ENCODE peak calls at places on chromosomes 2 and 18, in nine cellular contexts. S, R, Y, J, X, E, C, N and A are unnamed samples.
A peak's percentile ranks its signal among the peaks of the same experiment; 100 is the strongest.

GRCh38 chr2:238504181-238504711 is 77.5 kb downstream of the ASB1 start:
- DNase-seq in S (peak; percentile 31), R (no peak), Y (no peak), J (no peak), X (no peak), E (no peak), C (no peak), N (no peak), A (no peak)

GRCh38 chr18:70491734-70492348 is 203.0 kb downstream of the SOCS6 start:
- DNase-seq in S (no peak), R (peak; percentile 69), Y (peak; percentile 41), J (peak; percentile 86), X (peak; percentile 72), E (peak; percentile 58), C (peak; percentile 47), N (no peak), A (peak; percentile 15)

GRCh38 chr18:14085770-14086458 is 46.3 kb downstream of the ZNF519 start:
- DNase-seq in S (no peak), R (no peak), Y (no peak), J (no peak), X (no peak), E (no peak), C (no peak), N (no peak), A (no peak)

GRCh38 chr18:45657357-45658335 is 42.4 kb downstream of the SLC14A2 start:
- DNase-seq in S (no peak), R (no peak), Y (peak; percentile 65), J (no peak), X (no peak), E (peak; percentile 14), C (no peak), N (no peak), A (no peak)

GRCh38 chr2:181904022-181904632 is 12.6 kb downstream of the ITPRID2 start:
- DNase-seq in S (no peak), R (no peak), Y (no peak), J (no peak), X (no peak), E (peak; percentile 71), C (peak; percentile 39), N (no peak), A (peak; percentile 34)

GRCh38 chr2:239463541-239464165 is 62.8 kb upstream of the HDAC4 start:
- DNase-seq in S (no peak), R (no peak), Y (no peak), J (no peak), X (peak; percentile 5), E (no peak), C (no peak), N (no peak), A (no peak)

GRCh38 chr2:212538156-212539144 is at the start of gene ERBB4:
- DNase-seq in S (peak; percentile 58), R (peak; percentile 27), Y (no peak), J (no peak), X (no peak), E (no peak), C (peak; percentile 18), N (peak; percentile 66), A (no peak)

GRCh38 chr2:1685957-1686783 is 58.1 kb downstream of the PXDN start:
- DNase-seq in S (no peak), R (no peak), Y (no peak), J (peak; percentile 7), X (no peak), E (peak; percentile 12), C (no peak), N (peak; percentile 34), A (peak; percentile 68)

GRCh38 chr2:47336259-47337238 is 66.4 kb upstream of the MSH2 start:
- DNase-seq in S (no peak), R (peak; percentile 37), Y (no peak), J (peak; percentile 64), X (peak; percentile 22), E (no peak), C (no peak), N (no peak), A (no peak)

GRCh38 chr2:218262631-218263586 is 2.1 kb downstream of the GPBAR1 start:
- DNase-seq in S (peak; percentile 65), R (peak; percentile 80), Y (no peak), J (no peak), X (no peak), E (no peak), C (no peak), N (peak; percentile 48), A (no peak)

GRCh38 chr2:120598416-120598815 is 137.3 kb upstream of the GLI2 start:
- DNase-seq in S (no peak), R (no peak), Y (no peak), J (no peak), X (no peak), E (no peak), C (no peak), N (peak; percentile 26), A (no peak)

GRCh38 chr2:45987856-45988255 is 309.4 kb upstream of the EPAS1 start:
- DNase-seq in S (no peak), R (no peak), Y (no peak), J (no peak), X (no peak), E (no peak), C (no peak), N (no peak), A (no peak)

GRCh38 chr18:36849288-36850011 is 20.5 kb downstream of the KIAA1328 start:
- DNase-seq in S (no peak), R (no peak), Y (no peak), J (no peak), X (no peak), E (peak; percentile 64), C (no peak), N (no peak), A (no peak)

GRCh38 chr2:229096667-229097066 is 174.4 kb downstream of the PID1 start:
- DNase-seq in S (no peak), R (no peak), Y (no peak), J (no peak), X (no peak), E (no peak), C (no peak), N (no peak), A (no peak)

GRCh38 chr2:128591841-128592822 is 273.5 kb upstream of the HS6ST1 start:
- DNase-seq in S (no peak), R (no peak), Y (no peak), J (peak; percentile 20), X (no peak), E (no peak), C (no peak), N (no peak), A (no peak)
- TF ChIP-seq CTCF in S (no peak), R (no peak), Y (no peak), J (no peak), X (no peak), E (no peak), C (no peak), N (no peak), A (no peak)

GRCh38 chr18:56235773-56236115 is 402.6 kb downstream of the TXNL1 start:
- DNase-seq in S (no peak), R (no peak), Y (no peak), J (no peak), X (no peak), E (no peak), C (no peak), N (no peak), A (no peak)

GRCh38 chr18:56240405-56240804 is 398.0 kb downstream of the TXNL1 start:
- DNase-seq in S (no peak), R (no peak), Y (peak; percentile 18), J (no peak), X (no peak), E (no peak), C (no peak), N (no peak), A (no peak)

GRCh38 chr18:56235061-56235772 is 403.2 kb downstream of the TXNL1 start:
- DNase-seq in S (no peak), R (no peak), Y (no peak), J (no peak), X (no peak), E (no peak), C (no peak), N (no peak), A (no peak)

GRCh38 chr18:56233595-56233994 is 404.8 kb downstream of the TXNL1 start:
- DNase-seq in S (no peak), R (no peak), Y (peak; percentile 79), J (peak; percentile 60), X (no peak), E (peak; percentile 90), C (no peak), N (no peak), A (peak; percentile 25)

GRCh38 chr18:56238576-56238975 is 399.8 kb downstream of the TXNL1 start:
- DNase-seq in S (no peak), R (no peak), Y (no peak), J (no peak), X (no peak), E (no peak), C (no peak), N (no peak), A (no peak)
- TF ChIP-seq CTCF in S (no peak), R (peak; percentile 17), Y (peak; percentile 16), J (no peak), X (no peak), E (peak; percentile 15), C (peak; percentile 49), N (no peak), A (no peak)

DNA sequence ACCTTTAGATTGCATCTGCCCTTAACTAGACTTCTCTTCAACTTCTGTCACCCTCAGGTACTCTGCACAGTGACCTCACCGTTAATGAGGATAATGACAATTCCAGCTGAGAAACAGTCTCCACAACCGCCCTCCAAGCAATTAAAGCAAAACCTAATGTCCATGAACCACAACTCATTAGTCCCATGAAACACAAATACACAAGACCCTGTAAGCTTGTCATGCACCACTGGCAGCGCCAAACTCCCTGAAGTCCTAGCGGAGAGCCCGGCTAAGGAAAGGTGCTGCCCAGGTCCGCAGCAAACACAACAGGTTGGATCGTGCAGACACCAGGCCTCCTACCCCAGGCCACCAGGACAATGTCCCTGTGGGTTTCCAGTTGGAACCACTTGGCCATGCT is 7.4 kb downstream of the SMAD7 start:
- DNase-seq in S (peak; percentile 55), R (no peak), Y (no peak), J (no peak), X (no peak), E (no peak), C (no peak), N (no peak), A (no peak)
- TF ChIP-seq CTCF in S (no peak), R (no peak), Y (no peak), J (no peak), X (no peak), E (no peak), C (no peak), N (no peak), A (no peak)

GRCh38 chr2:101699939-101700442 is 2.5 kb downstream of the MAP4K4 start:
- DNase-seq in S (no peak), R (no peak), Y (peak; percentile 43), J (no peak), X (no peak), E (peak; percentile 42), C (no peak), N (no peak), A (peak; percentile 14)
- TF ChIP-seq CTCF in S (no peak), R (no peak), Y (no peak), J (no peak), X (no peak), E (no peak), C (no peak), N (no peak), A (no peak)

DNA sequence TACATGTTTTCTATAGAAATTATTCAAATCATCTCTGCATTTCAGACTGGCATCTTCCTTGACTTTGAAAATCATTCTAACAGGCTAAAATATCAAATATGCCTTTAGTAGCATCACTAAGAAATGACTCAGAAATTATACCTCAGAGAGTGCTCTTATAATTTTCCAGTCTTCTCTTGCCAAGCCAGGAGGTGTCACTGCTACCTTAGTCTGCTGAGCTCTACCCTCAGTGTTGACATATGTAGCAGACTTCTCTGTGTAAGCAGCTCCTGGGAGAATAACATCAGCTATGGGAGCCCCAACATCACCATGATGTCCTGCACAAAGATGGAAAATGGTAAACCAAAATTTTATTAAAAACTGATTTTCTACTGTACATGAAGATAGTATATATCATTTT is 31.6 kb downstream of the NDUFS1 start:
- DNase-seq in S (no peak), R (no peak), Y (peak; percentile 5), J (no peak), X (no peak), E (no peak), C (no peak), N (no peak), A (no peak)
- TF ChIP-seq CTCF in S (no peak), R (peak; percentile 30), Y (peak; percentile 22), J (no peak), X (no peak), E (no peak), C (no peak), N (no peak), A (no peak)